ENCODE peak calls at places on chromosome 1, in nine cellular contexts. U, D, F, B, I, J, Q, G and M are unnamed samples.

GRCh38 chr1:183048087-183049085 is 25.2 kb downstream of the LAMC1 start:
- DNase-seq in U (no peak), D (no peak), F (no peak), B (no peak), I (no peak), J (no peak), Q (no peak), G (no peak), M (no peak)

GRCh38 chr1:107840746-107841145 is 124.2 kb downstream of the VAV3 start:
- DNase-seq in U (no peak), D (peak), F (no peak), B (no peak), I (peak), J (no peak), Q (no peak), G (no peak), M (no peak)

GRCh38 chr1:224513787-224514209 is 79.2 kb upstream of the WDR26 start:
- DNase-seq in U (peak), D (peak), F (peak), B (peak), I (peak), J (peak), Q (peak), G (no peak), M (peak)

GRCh38 chr1:2969870-2970291 is 51.4 kb upstream of the ACTRT2 start:
- DNase-seq in U (no peak), D (no peak), F (no peak), B (no peak), I (no peak), J (no peak), Q (no peak), G (no peak), M (no peak)

GRCh38 chr1:41495171-41495948 is 10.9 kb upstream of the EDN2 start:
- DNase-seq in U (peak), D (no peak), F (no peak), B (no peak), I (peak), J (no peak), Q (no peak), G (no peak), M (no peak)

GRCh38 chr1:167305705-167306277 is 85.1 kb downstream of the POU2F1 start:
- DNase-seq in U (no peak), D (no peak), F (peak), B (no peak), I (no peak), J (no peak), Q (no peak), G (no peak), M (no peak)

GRCh38 chr1:39529901-39530535 is 38.6 kb downstream of the BMP8A start:
- DNase-seq in U (no peak), D (no peak), F (no peak), B (no peak), I (no peak), J (no peak), Q (no peak), G (no peak), M (no peak)

GRCh38 chr1:117757668-117758067 is 151.8 kb downstream of the TENT5C start:
- DNase-seq in U (no peak), D (no peak), F (no peak), B (no peak), I (no peak), J (no peak), Q (no peak), G (no peak), M (no peak)

GRCh38 chr1:232627645-232628334 is 2.1 kb downstream of the SIPA1L2 start:
- DNase-seq in U (peak), D (peak), F (no peak), B (peak), I (peak), J (no peak), Q (no peak), G (no peak), M (peak)

GRCh38 chr1:156726549-156727226 is 1.6 kb upstream of the METTL25B start:
- DNase-seq in U (peak), D (peak), F (peak), B (peak), I (peak), J (peak), Q (peak), G (no peak), M (peak)

GRCh38 chr1:27891196-27891889 is 19.0 kb downstream of the THEMIS2 start:
- DNase-seq in U (no peak), D (peak), F (no peak), B (no peak), I (no peak), J (peak), Q (no peak), G (no peak), M (no peak)

GRCh38 chr1:53412285-53413174 is 46.7 kb upstream of the DMRTB1 start:
- DNase-seq in U (no peak), D (no peak), F (no peak), B (no peak), I (no peak), J (no peak), Q (no peak), G (no peak), M (no peak)

GRCh38 chr1:65896721-65897120 is 104.0 kb downstream of the PDE4B start:
- DNase-seq in U (no peak), D (no peak), F (no peak), B (no peak), I (no peak), J (no peak), Q (no peak), G (no peak), M (no peak)

GRCh38 chr1:167841530-167841929 is 72.4 kb downstream of the ADCY10 start:
- DNase-seq in U (no peak), D (no peak), F (no peak), B (no peak), I (no peak), J (no peak), Q (no peak), G (no peak), M (no peak)

GRCh38 chr1:206079130-206079529 is 26.2 kb downstream of the RHEX start:
- DNase-seq in U (no peak), D (no peak), F (no peak), B (no peak), I (no peak), J (no peak), Q (no peak), G (no peak), M (no peak)

GRCh38 chr1:4265836-4266235 is 365.8 kb upstream of the C1orf174 start:
- DNase-seq in U (no peak), D (no peak), F (no peak), B (no peak), I (no peak), J (no peak), Q (no peak), G (no peak), M (no peak)

GRCh38 chr1:185159966-185160365 is 3.0 kb downstream of the SWT1 start:
- DNase-seq in U (no peak), D (no peak), F (no peak), B (no peak), I (no peak), J (no peak), Q (no peak), G (no peak), M (no peak)

GRCh38 chr1:157279157-157280140 is 141.3 kb upstream of the ETV3 start:
- DNase-seq in U (peak), D (no peak), F (no peak), B (no peak), I (no peak), J (no peak), Q (no peak), G (no peak), M (no peak)